ENCODE peak calls at places on chromosomes 11 and 22, in seven cellular contexts. G, H, L, M, O, U and R are unnamed samples.

GRCh38 chr11:16292167-16292859 is 64.0 kb downstream of the SOX6 start:
- DNase-seq in G (no peak), H (no peak), O (no peak), M (no peak), U (no peak), L (no peak), R (no peak)

GRCh38 chr11:69372589-69373250 is 78.8 kb downstream of the MYEOV start:
- DNase-seq in G (no peak), O (no peak), U (no peak), L (no peak), H (no peak), M (no peak), R (no peak)

GRCh38 chr11:45852712-45853101 is 5.4 kb downstream of the CRY2 start:
- DNase-seq in U (no peak), M (no peak), G (no peak), H (no peak), L (no peak), O (no peak), R (no peak)

GRCh38 chr11:84675631-84676030 is 951.5 kb downstream of the DLG2 start:
- DNase-seq in M (no peak), H (no peak), L (no peak), U (no peak), G (no peak), O (no peak), R (no peak)

GRCh38 chr22:41913842-41914534 is 886 bp downstream of the SHISA8 start:
- DNase-seq in L (no peak), O (no peak), G (no peak), U (no peak), H (no peak), M (no peak), R (no peak)

GRCh38 chr11:106413222-106413621 is 335.8 kb downstream of the AASDHPPT start:
- DNase-seq in U (no peak), M (no peak), G (no peak), H (no peak), O (no peak), L (no peak), R (no peak)

GRCh38 chr11:96267490-96268010 is 75.4 kb downstream of the MAML2 start:
- DNase-seq in M (no peak), L (no peak), U (no peak), O (peak; percentile 46), G (no peak), H (no peak), R (peak; percentile 31)

GRCh38 chr22:42719656-42720262 is 911 bp downstream of the A4GALT start:
- DNase-seq in G (no peak), U (peak; percentile 82), L (no peak), O (no peak), M (no peak), H (no peak), R (no peak)

GRCh38 chr11:45777127-45777969 is 27.6 kb upstream of the SLC35C1 start:
- DNase-seq in U (no peak), G (no peak), M (no peak), L (no peak), H (no peak), O (no peak), R (no peak)

GRCh38 chr11:29022676-29023075 is 914.5 kb downstream of the METTL15 start:
- DNase-seq in G (no peak), M (no peak), L (no peak), O (no peak), H (no peak), U (no peak), R (no peak)

GRCh38 chr22:46576556-46577351 is 39.3 kb upstream of the CELSR1 start:
- DNase-seq in H (peak; percentile 45), M (peak; percentile 82), U (peak; percentile 82), G (no peak), L (peak; percentile 23), O (peak; percentile 75), R (peak; percentile 60)

GRCh38 chr22:41521166-41521565 is 23.1 kb downstream of the POLR3H start:
- DNase-seq in U (no peak), O (no peak), G (no peak), M (no peak), L (no peak), H (no peak), R (no peak)

GRCh38 chr22:23193420-23193819 is 13.1 kb downstream of the BCR start:
- DNase-seq in U (peak; percentile 17), G (no peak), M (no peak), O (no peak), L (no peak), H (no peak), R (no peak)

GRCh38 chr22:31083377-31083768 is 2.3 kb downstream of the SMTN start:
- DNase-seq in L (no peak), U (peak; percentile 80), M (no peak), H (peak; percentile 93), O (no peak), G (no peak), R (peak; percentile 75)

GRCh38 chr11:23569547-23569946 is 709.3 kb upstream of the CCDC179 start:
- DNase-seq in U (no peak), H (no peak), O (no peak), L (no peak), G (peak; percentile 50), M (no peak), R (no peak)

GRCh38 chr11:123838199-123838598 is 32.0 kb upstream of the OR6M1 start:
- DNase-seq in O (no peak), U (no peak), L (no peak), H (no peak), M (no peak), G (no peak), R (no peak)

GRCh38 chr11:19460718-19461405 is 220.1 kb upstream of the E2F8 start:
- DNase-seq in M (no peak), O (no peak), L (no peak), G (no peak), U (peak; percentile 74), H (peak; percentile 18), R (peak; percentile 2)

GRCh38 chr11:68014966-68015447 is 4.9 kb downstream of the ALDH3B1 start:
- DNase-seq in U (no peak), H (no peak), L (no peak), M (peak; percentile 73), O (no peak), G (no peak), R (no peak)

GRCh38 chr11:68013611-68014156 is 3.6 kb downstream of the ALDH3B1 start:
- DNase-seq in U (peak; percentile 71), G (no peak), M (no peak), H (no peak), O (no peak), L (no peak), R (no peak)

GRCh38 chr11:68012843-68013610 is 2.9 kb downstream of the ALDH3B1 start:
- DNase-seq in O (no peak), M (peak; percentile 76), G (no peak), L (peak; percentile 82), H (peak; percentile 76), U (peak; percentile 89), R (no peak)

GRCh38 chr11:68015467-68015866 is 5.3 kb downstream of the ALDH3B1 start:
- DNase-seq in L (no peak), M (no peak), H (no peak), G (no peak), U (no peak), O (no peak), R (no peak)

DNA sequence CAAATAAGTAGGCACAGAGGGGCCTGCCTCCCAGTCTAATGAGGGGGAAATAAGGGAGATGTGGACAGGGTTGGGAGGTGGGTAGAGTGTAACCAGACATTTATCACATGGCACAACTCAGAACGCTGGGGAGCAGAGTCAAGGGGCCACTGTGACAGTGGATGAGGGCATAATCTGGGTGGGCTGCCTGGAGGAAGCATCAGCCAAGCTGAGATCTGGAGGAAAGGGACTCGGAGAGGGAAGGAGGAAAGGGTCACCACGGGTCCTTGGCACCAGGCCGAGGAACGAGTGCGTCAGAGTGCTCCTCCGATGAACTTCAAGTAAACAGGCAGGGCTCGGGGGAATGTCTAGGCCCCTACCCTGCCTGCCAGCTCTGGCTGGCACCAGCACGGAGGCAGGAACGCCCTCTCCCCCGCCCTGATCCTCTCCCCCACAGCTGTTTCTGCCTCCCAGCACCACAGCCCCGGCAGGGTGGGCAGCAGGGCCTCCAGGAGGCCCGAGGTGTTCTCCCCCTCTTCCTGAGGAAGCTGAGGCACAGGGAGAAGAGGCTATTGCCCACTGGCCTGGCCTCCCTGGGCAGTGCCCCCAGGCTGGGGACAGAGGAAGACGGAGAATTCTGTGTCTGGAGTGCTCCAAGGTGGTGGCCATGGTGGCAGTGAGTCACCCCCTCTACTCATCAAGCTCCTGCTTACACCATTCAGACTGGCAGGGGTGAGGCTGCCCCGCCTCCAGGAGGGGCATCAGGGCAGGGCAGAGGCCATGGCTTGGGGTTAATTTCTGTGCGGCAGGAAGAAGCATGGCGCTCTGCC is 4.2 kb downstream of the ALDH3B1 start:
- DNase-seq in G (peak; percentile 86), H (peak; percentile 61), L (peak; percentile 89), O (no peak), M (peak; percentile 83), U (peak; percentile 94), R (peak; percentile 89)
- H3K27ac ChIP-seq in G (peak overlapping the region; percentile 62), H (peak overlapping the region; percentile 89), L (peak overlapping the region; percentile 99), O (no peak overlapping the region), M (no peak overlapping the region), U (peak overlapping the region; percentile 58), R (peak overlapping the region; percentile 89)

GRCh38 chr11:8766993-8767374 is 84.4 kb downstream of the RPL27A start:
- DNase-seq in U (no peak), L (no peak), M (no peak), O (no peak), G (no peak), H (no peak), R (no peak)
- H3K4me1 ChIP-seq in U (no peaks in the 10 kb centered on the region), L (peaks cover 24% of the 10 kb centered on the region), M (no peaks in the 10 kb centered on the region), O (no peaks in the 10 kb centered on the region), G (peaks cover 22% of the 10 kb centered on the region), H (peaks cover 41% of the 10 kb centered on the region), R (no peaks in the 10 kb centered on the region)

DNA sequence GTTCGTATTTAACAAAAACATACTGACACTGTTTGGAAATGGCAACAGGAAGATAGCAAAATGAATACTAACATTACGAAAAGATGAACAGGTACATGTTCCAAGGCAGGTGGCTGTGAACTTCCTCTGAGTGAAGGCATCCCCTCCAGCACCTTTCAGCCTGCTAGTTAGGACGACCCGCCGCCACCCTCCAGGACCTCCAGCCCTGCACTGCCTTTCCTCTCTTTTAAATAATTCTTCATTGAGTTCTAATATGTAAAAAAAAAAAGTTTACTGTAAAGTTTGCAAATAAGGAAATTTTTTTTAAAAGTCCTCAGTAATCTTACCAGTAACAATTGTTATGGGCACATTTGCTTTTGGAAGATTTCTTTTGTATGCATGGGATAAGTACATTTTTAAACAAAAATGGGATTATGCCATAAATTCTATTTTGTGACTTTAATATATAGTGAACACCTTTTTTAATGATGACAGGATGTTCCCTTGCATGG is 6.0 kb downstream of the NEAT1 start:
- DNase-seq in G (no peak), H (no peak), L (no peak), O (no peak), M (no peak), U (peak; percentile 61), R (no peak)
- H3K4me3 ChIP-seq in G (peak overlapping the region; percentile 95), H (no peak overlapping the region), L (peak overlapping the region; percentile 95), O (peak overlapping the region; percentile 95), M (peak overlapping the region; percentile 97), U (peak overlapping the region; percentile 98), R (peak overlapping the region; percentile 18)

DNA sequence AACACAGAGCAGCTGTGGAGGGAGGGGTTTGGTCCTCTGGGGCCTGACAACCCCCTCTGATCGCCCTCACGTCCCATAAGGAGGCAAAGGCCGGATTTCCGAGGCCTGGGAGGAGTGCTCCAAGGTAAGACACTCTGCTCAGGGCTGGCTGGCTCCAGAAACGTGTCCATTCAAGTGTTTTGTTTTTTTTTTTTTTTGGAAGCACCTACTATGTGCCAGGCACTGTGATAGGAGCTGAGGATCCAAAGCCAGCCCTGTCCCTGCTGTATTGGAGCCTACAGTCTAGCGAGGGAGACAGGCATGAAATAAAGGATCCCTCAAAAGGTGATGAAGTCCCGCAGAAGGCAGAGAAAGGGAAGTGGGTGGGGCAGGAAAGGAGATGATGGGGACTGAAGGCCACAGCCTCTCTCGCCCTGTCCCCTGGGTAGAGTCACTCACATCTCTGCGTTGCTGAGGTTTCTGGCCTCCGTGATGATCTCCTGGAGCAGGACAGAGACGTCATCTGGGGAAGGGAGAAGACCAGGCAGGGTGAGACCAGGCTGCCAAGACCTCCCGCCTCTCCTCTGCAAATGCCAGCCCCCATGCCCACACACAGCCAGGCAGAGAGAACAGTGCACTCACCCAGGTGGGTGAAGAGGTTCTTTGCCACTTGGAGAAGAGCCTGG is 89.2 kb downstream of the PDE2A start:
- DNase-seq in G (no peak), O (peak; percentile 12), M (peak; percentile 59), H (no peak), U (peak; percentile 34), L (no peak), R (no peak)
- H3K27ac ChIP-seq in G (no peak overlapping the region), O (peak overlapping the region; percentile 13), M (no peak overlapping the region), H (peak overlapping the region; percentile 13), U (no peak overlapping the region), L (no peak overlapping the region), R (no peak overlapping the region)